ENCODE peak calls at places on chromosomes 6 and 20, in nine cellular contexts. A, K, B, H, R, Y, M, Q and W are unnamed samples.

GRCh38 chr6:91082311-91082803 is 495.5 kb upstream of the MAP3K7 start:
- DNase-seq in A (peak), K (no peak), B (no peak), H (no peak), R (no peak), Y (no peak), M (no peak), Q (peak), W (no peak)

GRCh38 chr20:64258071-64258823 is 2.7 kb downstream of the PCMTD2 start:
- DNase-seq in A (no peak), K (no peak), B (no peak), H (no peak), R (no peak), Y (no peak), M (no peak), Q (no peak), W (no peak)

GRCh38 chr6:106739387-106739786 is 110.0 kb downstream of the QRSL1 start:
- DNase-seq in A (peak), K (peak), B (no peak), H (peak), R (no peak), Y (no peak), M (no peak), Q (no peak), W (no peak)

GRCh38 chr20:20235681-20236080 is 132.2 kb upstream of the INSM1 start:
- DNase-seq in A (no peak), K (no peak), B (no peak), H (no peak), R (no peak), Y (no peak), M (no peak), Q (no peak), W (no peak)

GRCh38 chr6:147065786-147066185 is 138.4 kb upstream of the STXBP5 start:
- DNase-seq in A (peak), K (no peak), B (no peak), H (no peak), R (no peak), Y (no peak), M (no peak), Q (no peak), W (no peak)

GRCh38 chr6:149990109-149990671 is 26.4 kb downstream of the ULBP1 start:
- DNase-seq in A (no peak), K (no peak), B (no peak), H (no peak), R (no peak), Y (no peak), M (no peak), Q (no peak), W (no peak)

GRCh38 chr20:290081-290831 is at the start of gene C20orf96:
- DNase-seq in A (peak), K (peak), B (peak), H (peak), R (peak), Y (peak), M (peak), Q (peak), W (peak)

GRCh38 chr6:28543671-28544131 is 18.0 kb downstream of the GPX5 start:
- DNase-seq in A (peak), K (no peak), B (no peak), H (no peak), R (no peak), Y (no peak), M (peak), Q (peak), W (no peak)

GRCh38 chr20:47748851-47749250 is 36.4 kb downstream of the SULF2 start:
- DNase-seq in A (no peak), K (no peak), B (no peak), H (no peak), R (no peak), Y (no peak), M (no peak), Q (no peak), W (no peak)

GRCh38 chr6:37119387-37119886 is 50.5 kb upstream of the PIM1 start:
- DNase-seq in A (no peak), K (no peak), B (no peak), H (no peak), R (no peak), Y (no peak), M (no peak), Q (no peak), W (no peak)

GRCh38 chr6:26493258-26493657 is 6.8 kb upstream of the BTN1A1 start:
- DNase-seq in A (peak), K (no peak), B (no peak), H (no peak), R (peak), Y (peak), M (no peak), Q (peak), W (no peak)

GRCh38 chr6:17167327-17167979 is 65.6 kb downstream of the STMND1 start:
- DNase-seq in A (no peak), K (peak), B (no peak), H (no peak), R (no peak), Y (peak), M (no peak), Q (peak), W (no peak)

GRCh38 chr6:108846628-108847027 is 1.6 kb upstream of the ARMC2 start:
- DNase-seq in A (no peak), K (no peak), B (no peak), H (no peak), R (no peak), Y (no peak), M (no peak), Q (no peak), W (no peak)

GRCh38 chr6:125201961-125202729 is 48.6 kb downstream of the TPD52L1 start:
- DNase-seq in A (no peak), K (peak), B (no peak), H (no peak), R (peak), Y (peak), M (no peak), Q (peak), W (peak)

GRCh38 chr6:27814665-27815424 is 97.4 kb downstream of the OR2B2 start:
- DNase-seq in A (peak), K (no peak), B (peak), H (peak), R (peak), Y (peak), M (peak), Q (peak), W (peak)

GRCh38 chr6:155278319-155279049 is 14.7 kb downstream of the CLDN20 start:
- DNase-seq in A (no peak), K (no peak), B (no peak), H (no peak), R (no peak), Y (no peak), M (no peak), Q (no peak), W (no peak)

GRCh38 chr6:17390276-17390675 is 3.1 kb upstream of the CAP2 start:
- DNase-seq in A (no peak), K (no peak), B (no peak), H (no peak), R (no peak), Y (no peak), M (no peak), Q (no peak), W (no peak)

GRCh38 chr6:49003348-49003747 is 459.7 kb downstream of the MMUT start:
- DNase-seq in A (peak), K (no peak), B (no peak), H (no peak), R (no peak), Y (no peak), M (no peak), Q (no peak), W (no peak)

GRCh38 chr6:142236686-142237085 is 65.1 kb upstream of the ADGRG6 start:
- DNase-seq in A (no peak), K (no peak), B (no peak), H (no peak), R (no peak), Y (peak), M (no peak), Q (no peak), W (no peak)

GRCh38 chr6:12113190-12113578 is 101.1 kb downstream of the HIVEP1 start:
- DNase-seq in A (no peak), K (no peak), B (no peak), H (no peak), R (peak), Y (peak), M (no peak), Q (peak), W (no peak)

GRCh38 chr20:59666586-59666985 is 62.2 kb downstream of the PHACTR3 start:
- DNase-seq in A (no peak), K (no peak), B (no peak), H (no peak), R (no peak), Y (no peak), M (no peak), Q (no peak), W (no peak)

GRCh38 chr6:19705606-19706005 is 131.6 kb upstream of the ID4 start:
- DNase-seq in A (no peak), K (no peak), B (no peak), H (no peak), R (no peak), Y (peak), M (no peak), Q (no peak), W (no peak)

GRCh38 chr20:22974354-22974753 is 60.8 kb upstream of the SSTR4 start:
- DNase-seq in A (no peak), K (no peak), B (no peak), H (no peak), R (peak), Y (peak), M (no peak), Q (peak), W (no peak)

GRCh38 chr6:129031051-129031599 is 148.2 kb downstream of the LAMA2 start:
- DNase-seq in A (no peak), K (no peak), B (no peak), H (peak), R (no peak), Y (peak), M (no peak), Q (peak), W (no peak)

GRCh38 chr6:78578430-78578829 is 288.9 kb upstream of the IRAK1BP1 start:
- DNase-seq in A (no peak), K (no peak), B (no peak), H (no peak), R (no peak), Y (no peak), M (no peak), Q (no peak), W (no peak)